ENCODE peak calls at places on chromosome 5, in five cellular contexts. O is iris pigment epithelial cell; P is Kasumi-1; E is psoas muscle; C is activated T-helper 1 cell treated with anti-CD3 and anti-CD28 coated beads, Interleukin-12 subunit alpha, Interleukin-12 subunit beta, Interleukin-2, Interleukin-4 antibody, amounts not matched to agents 30 ng/mL and 10 ng/mL and 1 ng/mL, durations not matched to agents 14 hours and 24 hours and 36 hours. L is an unnamed sample.

GRCh38 chr5:131759704-131760103 is 37.1 kb downstream of the FNIP1 start:
- DNase-seq in O (no peak), P (no peak), E (no peak), C (no peak), L (no peak)

GRCh38 chr5:146815423-146815822 is 63.1 kb downstream of the PPP2R2B start:
- DNase-seq in O (no peak), P (no peak), E (no peak), C (no peak), L (no peak)

GRCh38 chr5:149641000-149641576 is 59.8 kb downstream of the ARHGEF37 start:
- DNase-seq in O (peak; percentile 64), P (no peak), E (peak; percentile 37), C (no peak), L (no peak)

GRCh38 chr5:3428355-3428754 is 167.3 kb upstream of the IRX1 start:
- DNase-seq in O (no peak), P (no peak), E (no peak), C (no peak), L (no peak)

GRCh38 chr5:181035991-181036815 is 3.9 kb upstream of the BTNL9 start:
- DNase-seq in O (no peak), P (no peak), E (no peak), C (no peak), L (no peak)

GRCh38 chr5:111252799-111253564 is 28.8 kb downstream of the CAMK4 start:
- DNase-seq in O (no peak), P (no peak), E (no peak), C (no peak), L (no peak)

GRCh38 chr5:173843800-173844199 is 44.3 kb upstream of the CPEB4 start:
- DNase-seq in O (no peak), P (no peak), E (no peak), C (no peak), L (no peak)

GRCh38 chr5:17061973-17062470 is 125.9 kb upstream of the MYO10 start:
- DNase-seq in O (no peak), P (no peak), E (no peak), C (no peak), L (no peak)

GRCh38 chr5:39080597-39081204 is 6.5 kb upstream of the RICTOR start:
- DNase-seq in O (peak; percentile 88), P (peak; percentile 62), E (no peak), C (no peak), L (no peak)

GRCh38 chr5:172506921-172507320 is 52.6 kb upstream of the SH3PXD2B start:
- DNase-seq in O (no peak), P (no peak), E (no peak), C (no peak), L (no peak)

GRCh38 chr5:79844571-79844970 is 146.5 kb downstream of the MTX3 start:
- DNase-seq in O (no peak), P (no peak), E (no peak), C (no peak), L (no peak)

GRCh38 chr5:168948746-168949145 is 352.2 kb downstream of the SLIT3 start:
- DNase-seq in O (no peak), P (no peak), E (no peak), C (no peak), L (no peak)

GRCh38 chr5:104179057-104179456 is 616.5 kb upstream of the NUDT12 start:
- DNase-seq in O (peak; percentile 55), P (peak; percentile 34), E (no peak), C (no peak), L (peak; percentile 42)

GRCh38 chr5:120683580-120683979 is 219.5 kb downstream of the PRR16 start:
- DNase-seq in O (peak; percentile 44), P (no peak), E (no peak), C (no peak), L (no peak)

L was measured in H54.